ENCODE peak calls at places on chromosomes 7 and 10, in five cellular contexts. One of them, this sample, is unnamed.

GRCh38 chr7:98222533-98223195 is 11.4 kb downstream of the BHLHA15 start:
- DNase-seq in osteoblast: peak; percentile 61
- DNase-seq in heart left ventricle: no peak
- DNase-seq in brain microvascular endothelial cell: no peak
- DNase-seq in bronchial epithelial cell: no peak
- DNase-seq in this sample: peak; percentile 63

GRCh38 chr10:82150123-82150900 is 275.3 kb downstream of the NRG3 start:
- DNase-seq in brain microvascular endothelial cell: no peak
- DNase-seq in bronchial epithelial cell: no peak
- DNase-seq in osteoblast: no peak
- DNase-seq in heart left ventricle: peak; percentile 18
- DNase-seq in this sample: peak; percentile 72

GRCh38 chr10:26776258-26776657 is 78.8 kb downstream of the PDSS1 start:
- DNase-seq in osteoblast: no peak
- DNase-seq in brain microvascular endothelial cell: no peak
- DNase-seq in heart left ventricle: no peak
- DNase-seq in bronchial epithelial cell: peak; percentile 57
- DNase-seq in this sample: no peak

GRCh38 chr7:44797329-44798258 is 1.1 kb downstream of the PPIA start:
- DNase-seq in osteoblast: peak; percentile 86
- DNase-seq in bronchial epithelial cell: peak; percentile 89
- DNase-seq in heart left ventricle: peak; percentile 91
- DNase-seq in brain microvascular endothelial cell: peak; percentile 83
- DNase-seq in this sample: peak; percentile 94

GRCh38 chr7:100576384-100576993 is 2.8 kb upstream of the SAP25 start:
- DNase-seq in brain microvascular endothelial cell: no peak
- DNase-seq in heart left ventricle: no peak
- DNase-seq in osteoblast: peak; percentile 61
- DNase-seq in bronchial epithelial cell: no peak
- DNase-seq in this sample: no peak

GRCh38 chr7:103073989-103074518 is 542 bp downstream of the FBXL13 start:
- DNase-seq in bronchial epithelial cell: no peak
- DNase-seq in heart left ventricle: no peak
- DNase-seq in osteoblast: peak; percentile 74
- DNase-seq in brain microvascular endothelial cell: no peak
- DNase-seq in this sample: no peak

GRCh38 chr10:76333331-76333730 is 901.9 kb downstream of the LRMDA start:
- DNase-seq in bronchial epithelial cell: no peak
- DNase-seq in heart left ventricle: no peak
- DNase-seq in osteoblast: no peak
- DNase-seq in brain microvascular endothelial cell: no peak
- DNase-seq in this sample: no peak

GRCh38 chr7:2893411-2893861 is 49.3 kb upstream of the GNA12 start:
- DNase-seq in brain microvascular endothelial cell: no peak
- DNase-seq in osteoblast: peak; percentile 68
- DNase-seq in bronchial epithelial cell: no peak
- DNase-seq in heart left ventricle: no peak
- DNase-seq in this sample: no peak

DNA sequence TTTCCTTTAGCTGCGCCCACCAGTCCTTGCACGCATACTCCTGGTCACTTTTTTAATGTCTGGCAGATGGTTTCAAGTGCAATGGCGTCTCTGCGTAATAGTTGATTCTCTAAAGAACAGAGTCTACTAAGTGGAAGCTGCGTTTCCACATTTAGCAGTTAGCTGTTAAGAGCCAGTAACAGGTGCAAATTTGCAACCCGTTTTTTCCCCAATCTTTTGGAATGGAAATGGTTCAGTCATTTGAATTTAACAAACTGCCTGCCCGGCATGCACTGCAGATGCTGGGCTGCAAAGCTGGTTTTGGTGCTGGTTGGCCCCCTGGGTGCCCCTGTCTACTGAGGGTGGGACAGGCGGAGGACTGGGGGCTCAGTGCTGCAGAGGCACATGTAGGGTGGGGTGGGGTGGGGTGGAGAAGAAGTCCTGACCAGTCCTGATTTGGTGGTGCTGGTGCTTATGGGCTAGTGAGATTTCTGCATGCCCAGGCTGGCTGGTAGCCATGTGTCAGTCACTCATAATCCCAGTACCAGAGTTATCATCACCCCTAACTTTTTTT is 43.9 kb downstream of the CUX1 start:
- DNase-seq in osteoblast: no peak
- DNase-seq in brain microvascular endothelial cell: no peak
- DNase-seq in heart left ventricle: no peak
- DNase-seq in bronchial epithelial cell: no peak
- DNase-seq in this sample: no peak
- H3K4me3 ChIP-seq in osteoblast: no peak overlapping the region
- H3K4me3 ChIP-seq in brain microvascular endothelial cell: no peak overlapping the region
- H3K4me3 ChIP-seq in heart left ventricle: no peak overlapping the region
- H3K4me3 ChIP-seq in bronchial epithelial cell: no peak overlapping the region
- H3K4me3 ChIP-seq in this sample: no peak overlapping the region

DNA sequence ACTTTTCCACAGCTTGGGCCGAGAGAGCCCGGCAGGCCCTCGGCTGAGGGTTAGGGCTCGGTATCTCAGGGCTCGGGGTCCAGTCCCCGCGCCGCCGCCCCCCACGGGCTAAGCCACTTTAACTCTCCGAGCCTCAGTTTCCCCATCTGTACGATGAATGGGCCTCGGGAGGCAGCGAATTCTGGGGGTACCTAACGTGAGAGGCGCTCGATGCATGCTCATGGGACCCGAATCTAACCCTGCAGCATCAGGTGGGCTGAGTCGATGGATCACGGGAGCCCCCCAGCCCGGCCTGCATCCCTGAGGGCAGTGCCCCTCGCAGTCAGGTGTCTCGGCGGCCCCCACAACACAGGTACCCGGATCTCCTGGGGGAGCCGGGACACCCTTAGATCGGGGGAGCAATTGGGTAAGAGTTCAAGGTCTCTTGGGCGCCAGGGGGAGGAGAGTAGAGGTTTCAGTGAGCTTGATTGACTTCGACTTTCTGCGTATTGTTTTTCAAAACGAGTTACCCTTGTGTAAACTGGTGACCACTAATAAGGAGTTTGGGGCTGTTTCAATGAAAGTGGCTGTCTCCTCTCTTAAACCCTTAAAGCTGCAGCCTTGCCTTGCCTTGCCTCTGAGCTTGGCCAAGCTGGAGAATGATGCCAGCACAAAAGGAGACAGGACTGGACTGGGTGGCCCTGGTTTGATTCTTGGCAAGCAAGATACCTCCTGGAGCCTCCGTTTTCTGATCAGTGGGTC is 631 bp downstream of the POR start:
- DNase-seq in bronchial epithelial cell: no peak
- DNase-seq in osteoblast: no peak
- DNase-seq in brain microvascular endothelial cell: no peak
- DNase-seq in heart left ventricle: peak; percentile 28
- DNase-seq in this sample: no peak
- TF ChIP-seq CTCF in bronchial epithelial cell: peak; percentile 3
- TF ChIP-seq CTCF in osteoblast: no peak
- TF ChIP-seq CTCF in brain microvascular endothelial cell: peak; percentile 5
- TF ChIP-seq CTCF in heart left ventricle: no peak
- TF ChIP-seq CTCF in this sample: no peak

DNA sequence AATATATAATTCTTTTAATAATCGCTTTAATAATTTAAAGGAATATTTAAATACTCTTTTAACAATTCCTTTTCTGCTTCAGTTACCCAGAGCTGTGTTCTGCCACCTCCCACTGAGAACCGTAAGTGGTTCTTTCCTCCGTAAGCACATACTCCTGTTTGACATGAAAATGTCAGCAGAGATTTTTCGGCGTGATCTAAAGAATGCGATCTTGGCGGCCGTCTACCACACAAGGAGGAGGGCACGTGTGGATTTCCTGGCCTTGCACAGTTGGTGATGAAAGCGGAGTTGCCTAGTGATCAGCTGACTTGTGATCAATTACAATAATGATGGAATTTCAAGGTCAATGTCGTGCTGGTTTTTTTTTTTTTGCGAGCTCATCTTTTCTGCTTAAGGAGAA is 35.7 kb upstream of the INSIG1 start:
- DNase-seq in heart left ventricle: no peak
- DNase-seq in osteoblast: no peak
- DNase-seq in bronchial epithelial cell: no peak
- DNase-seq in brain microvascular endothelial cell: no peak
- DNase-seq in this sample: no peak
- H3K4me3 ChIP-seq in heart left ventricle: no peak overlapping the region
- H3K4me3 ChIP-seq in osteoblast: no peak overlapping the region
- H3K4me3 ChIP-seq in bronchial epithelial cell: no peak overlapping the region
- H3K4me3 ChIP-seq in brain microvascular endothelial cell: no peak overlapping the region
- H3K4me3 ChIP-seq in this sample: no peak overlapping the region

GRCh38 chr7:73773700-73774517 is 3.8 kb upstream of the CLDN3 start:
- DNase-seq in osteoblast: no peak
- DNase-seq in bronchial epithelial cell: no peak
- DNase-seq in brain microvascular endothelial cell: no peak
- DNase-seq in heart left ventricle: no peak
- DNase-seq in this sample: peak; percentile 36
- TF ChIP-seq CTCF in osteoblast: no peak
- TF ChIP-seq CTCF in bronchial epithelial cell: no peak
- TF ChIP-seq CTCF in brain microvascular endothelial cell: no peak
- TF ChIP-seq CTCF in heart left ventricle: no peak
- TF ChIP-seq CTCF in this sample: no peak

This sample was measured in upper lobe of right lung.